ENCODE peak calls at places on chromosome 17, in seven cellular contexts. B is ovary, H is HuH-7.5, J is mucosa of gallbladder, O is heart left ventricle, I is Caco-2, V is Right ventricle myocardium superior. X is an unnamed sample.
A peak's percentile ranks its signal among the peaks of the same experiment; 100 is the strongest.

GRCh38 chr17:53629188-53629587 is 193.5 kb upstream of the KIF2B start:
- DNase-seq in B (no peak), H (no peak), J (no peak), O (no peak), I (no peak), V (no peak), X (no peak)

GRCh38 chr17:57608369-57609124 is 136.6 kb downstream of the CCDC182 start:
- DNase-seq in B (no peak), H (no peak), J (no peak), O (no peak), I (peak; percentile 13), V (no peak), X (no peak)

GRCh38 chr17:77685881-77686486 is 272.5 kb upstream of the TNRC6C start:
- DNase-seq in B (no peak), H (no peak), J (no peak), O (no peak), I (no peak), V (no peak), X (no peak)

GRCh38 chr17:1420163-1420562 is 20.1 kb upstream of the YWHAE start:
- DNase-seq in B (no peak), H (no peak), J (no peak), O (no peak), I (no peak), V (no peak), X (no peak)

GRCh38 chr17:82416264-82416663 is 1.9 kb upstream of the HEXD start:
- DNase-seq in B (no peak), H (no peak), J (no peak), O (peak; percentile 18), I (no peak), V (no peak), X (no peak)

GRCh38 chr17:6463616-6464445 is 19.6 kb downstream of the PIMREG start:
- DNase-seq in B (no peak), H (no peak), J (no peak), O (no peak), I (no peak), V (no peak), X (no peak)

GRCh38 chr17:45775148-45775547 is 9.0 kb upstream of the CRHR1 start:
- DNase-seq in B (no peak), H (no peak), J (no peak), O (no peak), I (no peak), V (no peak), X (no peak)

GRCh38 chr17:83101805-83102480 is 22.5 kb downstream of the METRNL start:
- DNase-seq in B (no peak), H (no peak), J (no peak), O (peak; percentile 60), I (no peak), V (no peak), X (no peak)

GRCh38 chr17:80671039-80671822 is 126.6 kb downstream of the RPTOR start:
- DNase-seq in B (no peak), H (no peak), J (no peak), O (no peak), I (no peak), V (no peak), X (no peak)

GRCh38 chr17:50056961-50057330 is 1.0 kb downstream of the ITGA3 start:
- DNase-seq in B (peak; percentile 51), H (no peak), J (no peak), O (no peak), I (no peak), V (no peak), X (no peak)

GRCh38 chr17:72576289-72576759 is 455.5 kb downstream of the SOX9 start:
- DNase-seq in B (no peak), H (no peak), J (no peak), O (no peak), I (no peak), V (no peak), X (no peak)

GRCh38 chr17:7932949-7933348 is 943 bp downstream of the CNTROB start:
- DNase-seq in B (peak; percentile 51), H (peak; percentile 55), J (peak; percentile 19), O (peak; percentile 46), I (peak; percentile 40), V (no peak), X (no peak)

GRCh38 chr17:46911311-46911710 is 11.6 kb upstream of the GOSR2 start:
- DNase-seq in B (no peak), H (no peak), J (no peak), O (peak; percentile 35), I (no peak), V (no peak), X (no peak)

GRCh38 chr17:45575126-45575885 is 84.8 kb upstream of the PLEKHM1 start:
- DNase-seq in B (no peak), H (no peak), J (no peak), O (no peak), I (no peak), V (no peak), X (no peak)

GRCh38 chr17:3796822-3797170 is 4.2 kb downstream of the ITGAE start:
- DNase-seq in B (no peak), H (no peak), J (no peak), O (no peak), I (no peak), V (no peak), X (no peak)

GRCh38 chr17:62792122-62792800 is 15.9 kb downstream of the MARCHF10 start:
- DNase-seq in B (no peak), H (no peak), J (peak; percentile 72), O (no peak), I (no peak), V (no peak), X (peak; percentile 93)

X was measured in AG04449.